ENCODE peak calls at places on chromosomes 11 and 22, in eight cellular contexts. One of them, this sample, is unnamed.

GRCh38 chr22:28963362-28963761 is 80.0 kb downstream of the ZNRF3 start:
- DNase-seq in CD4-positive, alpha-beta T cell: no peak
- DNase-seq in IMR-90: no peak
- DNase-seq in left ventricle myocardium inferior: no peak
- DNase-seq in adrenal gland: no peak
- DNase-seq in fibroblast of lung: no peak
- DNase-seq in fibroblast of pulmonary artery: no peak
- DNase-seq in cardiac fibroblast: no peak
- DNase-seq in this sample: no peak

GRCh38 chr11:94730153-94730552 is 38.0 kb upstream of the AMOTL1 start:
- DNase-seq in left ventricle myocardium inferior: no peak
- DNase-seq in cardiac fibroblast: no peak
- DNase-seq in CD4-positive, alpha-beta T cell: no peak
- DNase-seq in adrenal gland: no peak
- DNase-seq in fibroblast of lung: no peak
- DNase-seq in fibroblast of pulmonary artery: no peak
- DNase-seq in IMR-90: no peak
- DNase-seq in this sample: no peak

GRCh38 chr11:73667906-73668305 is 21.5 kb downstream of the PLEKHB1 start:
- DNase-seq in CD4-positive, alpha-beta T cell: no peak
- DNase-seq in left ventricle myocardium inferior: no peak
- DNase-seq in IMR-90: peak
- DNase-seq in cardiac fibroblast: no peak
- DNase-seq in fibroblast of pulmonary artery: no peak
- DNase-seq in fibroblast of lung: no peak
- DNase-seq in adrenal gland: no peak
- DNase-seq in this sample: no peak

GRCh38 chr11:3866206-3866605 is 10.7 kb downstream of the STIM1 start:
- DNase-seq in IMR-90: no peak
- DNase-seq in fibroblast of pulmonary artery: peak
- DNase-seq in left ventricle myocardium inferior: peak
- DNase-seq in cardiac fibroblast: no peak
- DNase-seq in CD4-positive, alpha-beta T cell: no peak
- DNase-seq in adrenal gland: no peak
- DNase-seq in fibroblast of lung: no peak
- DNase-seq in this sample: no peak

GRCh38 chr11:103395612-103396011 is 286.4 kb downstream of the DYNC2H1 start:
- DNase-seq in adrenal gland: no peak
- DNase-seq in fibroblast of pulmonary artery: peak
- DNase-seq in left ventricle myocardium inferior: no peak
- DNase-seq in IMR-90: peak
- DNase-seq in fibroblast of lung: peak
- DNase-seq in cardiac fibroblast: peak
- DNase-seq in CD4-positive, alpha-beta T cell: no peak
- DNase-seq in this sample: no peak

GRCh38 chr11:28585007-28585406 is 476.8 kb downstream of the METTL15 start:
- DNase-seq in cardiac fibroblast: peak
- DNase-seq in fibroblast of pulmonary artery: peak
- DNase-seq in left ventricle myocardium inferior: no peak
- DNase-seq in adrenal gland: no peak
- DNase-seq in IMR-90: peak
- DNase-seq in CD4-positive, alpha-beta T cell: no peak
- DNase-seq in fibroblast of lung: peak
- DNase-seq in this sample: no peak

GRCh38 chr22:41226728-41227655 is 13.7 kb downstream of the CHADL start:
- DNase-seq in left ventricle myocardium inferior: no peak
- DNase-seq in cardiac fibroblast: no peak
- DNase-seq in fibroblast of pulmonary artery: no peak
- DNase-seq in IMR-90: no peak
- DNase-seq in fibroblast of lung: no peak
- DNase-seq in CD4-positive, alpha-beta T cell: no peak
- DNase-seq in adrenal gland: peak
- DNase-seq in this sample: no peak

GRCh38 chr11:107591098-107591445 is at the start of gene ELMOD1:
- DNase-seq in IMR-90: peak
- DNase-seq in cardiac fibroblast: peak
- DNase-seq in adrenal gland: peak
- DNase-seq in fibroblast of lung: peak
- DNase-seq in fibroblast of pulmonary artery: peak
- DNase-seq in left ventricle myocardium inferior: peak
- DNase-seq in CD4-positive, alpha-beta T cell: peak
- DNase-seq in this sample: no peak

GRCh38 chr11:36153581-36153980 is 135.6 kb downstream of the COMMD9 start:
- DNase-seq in fibroblast of pulmonary artery: no peak
- DNase-seq in IMR-90: peak
- DNase-seq in adrenal gland: no peak
- DNase-seq in left ventricle myocardium inferior: no peak
- DNase-seq in cardiac fibroblast: no peak
- DNase-seq in CD4-positive, alpha-beta T cell: no peak
- DNase-seq in fibroblast of lung: no peak
- DNase-seq in this sample: no peak

GRCh38 chr11:121714356-121714755 is 261.6 kb upstream of the SORL1-AS1 start:
- DNase-seq in fibroblast of pulmonary artery: no peak
- DNase-seq in adrenal gland: no peak
- DNase-seq in left ventricle myocardium inferior: no peak
- DNase-seq in fibroblast of lung: peak
- DNase-seq in IMR-90: peak
- DNase-seq in CD4-positive, alpha-beta T cell: no peak
- DNase-seq in cardiac fibroblast: peak
- DNase-seq in this sample: no peak

GRCh38 chr11:33893711-33894401 is 2.0 kb upstream of the LMO2 start:
- DNase-seq in IMR-90: no peak
- DNase-seq in fibroblast of pulmonary artery: peak
- DNase-seq in adrenal gland: peak
- DNase-seq in left ventricle myocardium inferior: no peak
- DNase-seq in CD4-positive, alpha-beta T cell: peak
- DNase-seq in fibroblast of lung: peak
- DNase-seq in cardiac fibroblast: peak
- DNase-seq in this sample: no peak

GRCh38 chr11:23095650-23096049 is 235.4 kb upstream of the CCDC179 start:
- DNase-seq in cardiac fibroblast: no peak
- DNase-seq in adrenal gland: no peak
- DNase-seq in fibroblast of pulmonary artery: no peak
- DNase-seq in fibroblast of lung: no peak
- DNase-seq in left ventricle myocardium inferior: no peak
- DNase-seq in IMR-90: no peak
- DNase-seq in CD4-positive, alpha-beta T cell: no peak
- DNase-seq in this sample: no peak

GRCh38 chr11:34904421-34904950 is 11.7 kb downstream of the APIP start:
- DNase-seq in adrenal gland: no peak
- DNase-seq in cardiac fibroblast: peak
- DNase-seq in IMR-90: no peak
- DNase-seq in fibroblast of pulmonary artery: peak
- DNase-seq in CD4-positive, alpha-beta T cell: no peak
- DNase-seq in left ventricle myocardium inferior: no peak
- DNase-seq in fibroblast of lung: no peak
- DNase-seq in this sample: no peak

GRCh38 chr11:2519517-2519878 is 74.7 kb downstream of the KCNQ1 start:
- DNase-seq in adrenal gland: no peak
- DNase-seq in left ventricle myocardium inferior: no peak
- DNase-seq in fibroblast of pulmonary artery: no peak
- DNase-seq in cardiac fibroblast: no peak
- DNase-seq in CD4-positive, alpha-beta T cell: no peak
- DNase-seq in IMR-90: no peak
- DNase-seq in fibroblast of lung: no peak
- DNase-seq in this sample: no peak

GRCh38 chr11:10490398-10491232 is 35.6 kb downstream of the AMPD3 start:
- DNase-seq in IMR-90: peak
- DNase-seq in fibroblast of lung: peak
- DNase-seq in adrenal gland: peak
- DNase-seq in cardiac fibroblast: peak
- DNase-seq in left ventricle myocardium inferior: peak
- DNase-seq in fibroblast of pulmonary artery: peak
- DNase-seq in CD4-positive, alpha-beta T cell: no peak
- DNase-seq in this sample: peak

GRCh38 chr11:71304045-71304444 is 51.7 kb upstream of the SHANK2 start:
- DNase-seq in fibroblast of lung: no peak
- DNase-seq in left ventricle myocardium inferior: no peak
- DNase-seq in adrenal gland: no peak
- DNase-seq in CD4-positive, alpha-beta T cell: no peak
- DNase-seq in IMR-90: no peak
- DNase-seq in fibroblast of pulmonary artery: no peak
- DNase-seq in cardiac fibroblast: no peak
- DNase-seq in this sample: no peak

GRCh38 chr11:79309402-79309801 is 131.4 kb downstream of the TENM4 start:
- DNase-seq in fibroblast of lung: peak
- DNase-seq in fibroblast of pulmonary artery: no peak
- DNase-seq in cardiac fibroblast: no peak
- DNase-seq in IMR-90: peak
- DNase-seq in adrenal gland: no peak
- DNase-seq in left ventricle myocardium inferior: no peak
- DNase-seq in CD4-positive, alpha-beta T cell: no peak
- DNase-seq in this sample: no peak

GRCh38 chr11:134537296-134537695 is 125.3 kb upstream of the B3GAT1 start:
- DNase-seq in left ventricle myocardium inferior: no peak
- DNase-seq in cardiac fibroblast: no peak
- DNase-seq in IMR-90: no peak
- DNase-seq in CD4-positive, alpha-beta T cell: no peak
- DNase-seq in fibroblast of lung: no peak
- DNase-seq in fibroblast of pulmonary artery: no peak
- DNase-seq in adrenal gland: no peak
- DNase-seq in this sample: peak

GRCh38 chr11:109972181-109972715 is 120.9 kb upstream of the ZC3H12C start:
- DNase-seq in fibroblast of lung: no peak
- DNase-seq in left ventricle myocardium inferior: no peak
- DNase-seq in fibroblast of pulmonary artery: no peak
- DNase-seq in cardiac fibroblast: peak
- DNase-seq in CD4-positive, alpha-beta T cell: no peak
- DNase-seq in IMR-90: peak
- DNase-seq in adrenal gland: no peak
- DNase-seq in this sample: no peak

GRCh38 chr11:1942541-1943260 is 4.4 kb upstream of the MRPL23 start:
- DNase-seq in left ventricle myocardium inferior: no peak
- DNase-seq in fibroblast of lung: no peak
- DNase-seq in cardiac fibroblast: no peak
- DNase-seq in adrenal gland: peak
- DNase-seq in IMR-90: no peak
- DNase-seq in fibroblast of pulmonary artery: no peak
- DNase-seq in CD4-positive, alpha-beta T cell: no peak
- DNase-seq in this sample: no peak

GRCh38 chr11:10155793-10156490 is 138.1 kb downstream of the SBF2 start:
- DNase-seq in IMR-90: no peak
- DNase-seq in fibroblast of lung: no peak
- DNase-seq in CD4-positive, alpha-beta T cell: no peak
- DNase-seq in fibroblast of pulmonary artery: peak
- DNase-seq in cardiac fibroblast: no peak
- DNase-seq in left ventricle myocardium inferior: no peak
- DNase-seq in adrenal gland: no peak
- DNase-seq in this sample: no peak

GRCh38 chr11:104163100-104164027 is 583 bp downstream of the PDGFD start:
- DNase-seq in fibroblast of pulmonary artery: peak
- DNase-seq in left ventricle myocardium inferior: peak
- DNase-seq in CD4-positive, alpha-beta T cell: no peak
- DNase-seq in fibroblast of lung: peak
- DNase-seq in adrenal gland: peak
- DNase-seq in IMR-90: peak
- DNase-seq in cardiac fibroblast: peak
- DNase-seq in this sample: no peak

GRCh38 chr11:115215694-115216615 is 288.3 kb downstream of the CADM1 start:
- DNase-seq in adrenal gland: no peak
- DNase-seq in fibroblast of pulmonary artery: no peak
- DNase-seq in CD4-positive, alpha-beta T cell: no peak
- DNase-seq in IMR-90: no peak
- DNase-seq in cardiac fibroblast: peak
- DNase-seq in fibroblast of lung: no peak
- DNase-seq in left ventricle myocardium inferior: no peak
- DNase-seq in this sample: no peak

GRCh38 chr22:23533328-23533762 is 46.7 kb downstream of the IGLL1 start:
- DNase-seq in fibroblast of lung: peak
- DNase-seq in CD4-positive, alpha-beta T cell: peak
- DNase-seq in left ventricle myocardium inferior: no peak
- DNase-seq in cardiac fibroblast: no peak
- DNase-seq in fibroblast of pulmonary artery: peak
- DNase-seq in adrenal gland: no peak
- DNase-seq in IMR-90: peak
- DNase-seq in this sample: peak
- TF ChIP-seq CTCF in fibroblast of lung: peak
- TF ChIP-seq CTCF in CD4-positive, alpha-beta T cell: no peak
- TF ChIP-seq CTCF in left ventricle myocardium inferior: peak
- TF ChIP-seq CTCF in cardiac fibroblast: peak
- TF ChIP-seq CTCF in fibroblast of pulmonary artery: peak
- TF ChIP-seq CTCF in adrenal gland: peak
- TF ChIP-seq CTCF in IMR-90: peak
- TF ChIP-seq CTCF in this sample: peak

GRCh38 chr11:6817668-6818067 is 18.2 kb upstream of the OR6A2 start:
- DNase-seq in adrenal gland: no peak
- DNase-seq in fibroblast of pulmonary artery: no peak
- DNase-seq in cardiac fibroblast: no peak
- DNase-seq in CD4-positive, alpha-beta T cell: no peak
- DNase-seq in left ventricle myocardium inferior: no peak
- DNase-seq in IMR-90: peak
- DNase-seq in fibroblast of lung: no peak
- DNase-seq in this sample: no peak
- TF ChIP-seq CTCF in adrenal gland: no peak
- TF ChIP-seq CTCF in fibroblast of pulmonary artery: no peak
- TF ChIP-seq CTCF in cardiac fibroblast: no peak
- TF ChIP-seq CTCF in CD4-positive, alpha-beta T cell: no peak
- TF ChIP-seq CTCF in left ventricle myocardium inferior: no peak
- TF ChIP-seq CTCF in IMR-90: no peak
- TF ChIP-seq CTCF in fibroblast of lung: no peak
- TF ChIP-seq CTCF in this sample: no peak

GRCh38 chr11:44104472-44105294 is 9.2 kb downstream of the EXT2 start:
- DNase-seq in cardiac fibroblast: peak
- DNase-seq in left ventricle myocardium inferior: no peak
- DNase-seq in fibroblast of lung: no peak
- DNase-seq in IMR-90: no peak
- DNase-seq in fibroblast of pulmonary artery: peak
- DNase-seq in CD4-positive, alpha-beta T cell: no peak
- DNase-seq in adrenal gland: no peak
- DNase-seq in this sample: no peak
- TF ChIP-seq CTCF in cardiac fibroblast: peak
- TF ChIP-seq CTCF in left ventricle myocardium inferior: no peak
- TF ChIP-seq CTCF in fibroblast of lung: peak
- TF ChIP-seq CTCF in IMR-90: no peak
- TF ChIP-seq CTCF in fibroblast of pulmonary artery: no peak
- TF ChIP-seq CTCF in CD4-positive, alpha-beta T cell: no peak
- TF ChIP-seq CTCF in adrenal gland: no peak
- TF ChIP-seq CTCF in this sample: no peak

GRCh38 chr11:61334434-61335354 is 1.7 kb downstream of the TKFC start:
- DNase-seq in left ventricle myocardium inferior: no peak
- DNase-seq in CD4-positive, alpha-beta T cell: no peak
- DNase-seq in IMR-90: peak
- DNase-seq in fibroblast of lung: peak
- DNase-seq in fibroblast of pulmonary artery: peak
- DNase-seq in adrenal gland: peak
- DNase-seq in cardiac fibroblast: peak
- DNase-seq in this sample: no peak

GRCh38 chr11:61332823-61333637 is at the start of the genes DDB1 and TKFC:
- DNase-seq in fibroblast of pulmonary artery: peak
- DNase-seq in adrenal gland: peak
- DNase-seq in cardiac fibroblast: peak
- DNase-seq in fibroblast of lung: peak
- DNase-seq in left ventricle myocardium inferior: peak
- DNase-seq in CD4-positive, alpha-beta T cell: peak
- DNase-seq in IMR-90: peak
- DNase-seq in this sample: peak

GRCh38 chr11:61333638-61334433 is 808 bp downstream of the TKFC start:
- DNase-seq in fibroblast of pulmonary artery: no peak
- DNase-seq in IMR-90: no peak
- DNase-seq in fibroblast of lung: no peak
- DNase-seq in CD4-positive, alpha-beta T cell: peak
- DNase-seq in left ventricle myocardium inferior: no peak
- DNase-seq in cardiac fibroblast: no peak
- DNase-seq in adrenal gland: no peak
- DNase-seq in this sample: no peak

GRCh38 chr11:61331636-61332035 is 1.3 kb downstream of the DDB1 start:
- DNase-seq in IMR-90: no peak
- DNase-seq in fibroblast of pulmonary artery: no peak
- DNase-seq in cardiac fibroblast: no peak
- DNase-seq in left ventricle myocardium inferior: no peak
- DNase-seq in CD4-positive, alpha-beta T cell: no peak
- DNase-seq in fibroblast of lung: no peak
- DNase-seq in adrenal gland: no peak
- DNase-seq in this sample: no peak

GRCh38 chr11:61332266-61332822 is 561 bp downstream of the DDB1 start:
- DNase-seq in CD4-positive, alpha-beta T cell: no peak
- DNase-seq in fibroblast of lung: peak
- DNase-seq in fibroblast of pulmonary artery: peak
- DNase-seq in IMR-90: peak
- DNase-seq in cardiac fibroblast: peak
- DNase-seq in left ventricle myocardium inferior: no peak
- DNase-seq in adrenal gland: peak
- DNase-seq in this sample: no peak
- TF ChIP-seq CTCF in CD4-positive, alpha-beta T cell: no peak
- TF ChIP-seq CTCF in fibroblast of lung: no peak
- TF ChIP-seq CTCF in fibroblast of pulmonary artery: no peak
- TF ChIP-seq CTCF in IMR-90: peak
- TF ChIP-seq CTCF in cardiac fibroblast: no peak
- TF ChIP-seq CTCF in left ventricle myocardium inferior: no peak
- TF ChIP-seq CTCF in adrenal gland: no peak
- TF ChIP-seq CTCF in this sample: no peak